ENCODE peak calls at places on chromosomes 16 and 17, in six cellular contexts. V is psoas muscle; X is hepatocyte; I is GM23248; L is effector memory CD4-positive, alpha-beta T cell; F is endodermal cell. Z is an unnamed sample.

GRCh38 chr17:80673152-80673920 is 128.7 kb downstream of the RPTOR start:
- DNase-seq in V (no peak), X (no peak), I (peak; percentile 22), L (no peak), F (peak; percentile 45), Z (no peak)

GRCh38 chr17:38728290-38728831 is 1.8 kb upstream of the CISD3 start:
- DNase-seq in V (no peak), X (no peak), I (no peak), L (peak; percentile 64), F (no peak), Z (no peak)

GRCh38 chr17:35374766-35375344 is 1.4 kb upstream of the SLFN11 start:
- DNase-seq in V (no peak), X (no peak), I (no peak), L (no peak), F (no peak), Z (no peak)

GRCh38 chr16:66227766-66228530 is 138.5 kb upstream of the CDH5 start:
- DNase-seq in V (no peak), X (no peak), I (no peak), L (no peak), F (peak; percentile 57), Z (peak; percentile 82)

GRCh38 chr17:15463363-15463762 is 4.1 kb downstream of the CDRT4 start:
- DNase-seq in V (peak; percentile 32), X (peak; percentile 44), I (peak; percentile 78), L (no peak), F (peak; percentile 67), Z (no peak)

GRCh38 chr17:40086150-40087044 is 14.0 kb downstream of the NR1D1 start:
- DNase-seq in V (peak; percentile 75), X (peak; percentile 72), I (peak; percentile 60), L (no peak), F (peak; percentile 95), Z (peak; percentile 83)

GRCh38 chr16:21116148-21116693 is 34.4 kb downstream of the DNAH3 start:
- DNase-seq in V (no peak), X (no peak), I (peak; percentile 2), L (no peak), F (peak; percentile 52), Z (no peak)

GRCh38 chr17:17246879-17247278 is 9.9 kb upstream of the FLCN start:
- DNase-seq in V (no peak), X (no peak), I (no peak), L (no peak), F (no peak), Z (no peak)

GRCh38 chr17:49972486-49973270 is 3.7 kb downstream of the DLX4 start:
- DNase-seq in V (no peak), X (no peak), I (peak; percentile 39), L (no peak), F (peak; percentile 89), Z (no peak)

GRCh38 chr16:4351880-4352279 is 759 bp upstream of the PAM16 start:
- DNase-seq in V (no peak), X (no peak), I (peak; percentile 69), L (no peak), F (no peak), Z (no peak)

GRCh38 chr16:69932691-69933392 is 18.3 kb upstream of the CLEC18A start:
- DNase-seq in V (no peak), X (no peak), I (no peak), L (no peak), F (no peak), Z (no peak)
- H3K36me3 ChIP-seq in V (no peaks in the 10 kb centered on the region), X (no peaks in the 10 kb centered on the region), I (peaks cover 10% of the 10 kb centered on the region), L (peaks cover 77% of the 10 kb centered on the region), F (peaks cover 43% of the 10 kb centered on the region), Z (peaks cover 4% of the 10 kb centered on the region)

GRCh38 chr16:11472410-11472809 is 114.3 kb downstream of the LITAF start:
- DNase-seq in V (no peak), X (no peak), I (no peak), L (no peak), F (no peak), Z (no peak)

GRCh38 chr16:11472851-11473250 is 113.9 kb downstream of the LITAF start:
- DNase-seq in V (no peak), X (no peak), I (no peak), L (no peak), F (no peak), Z (no peak)

GRCh38 chr16:11474617-11475291 is 112.0 kb downstream of the LITAF start:
- DNase-seq in V (no peak), X (peak; percentile 54), I (no peak), L (no peak), F (no peak), Z (no peak)

GRCh38 chr16:11471548-11471947 is 115.2 kb downstream of the LITAF start:
- DNase-seq in V (no peak), X (no peak), I (no peak), L (no peak), F (no peak), Z (no peak)

DNA sequence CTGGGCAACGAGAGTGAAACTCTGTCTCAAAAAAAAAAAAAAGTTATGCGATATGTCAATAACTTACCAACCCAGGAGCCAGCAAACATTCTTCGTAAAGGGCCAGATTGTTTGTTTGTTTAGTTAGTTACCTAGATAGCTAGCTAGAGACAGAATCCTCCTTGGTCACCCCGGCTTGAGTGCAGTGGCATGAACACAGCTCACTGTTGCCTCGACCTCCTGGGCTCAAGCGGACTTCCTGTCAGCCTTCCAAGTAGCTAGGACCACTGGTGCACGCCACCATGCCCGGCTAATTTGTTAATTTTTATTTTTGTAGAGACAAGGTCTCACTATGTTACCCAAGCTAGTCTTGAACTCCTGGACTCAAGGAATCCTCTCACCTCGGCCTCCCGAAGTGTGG is 113.0 kb downstream of the LITAF start:
- DNase-seq in V (no peak), X (no peak), I (no peak), L (no peak), F (no peak), Z (no peak)
- H3K36me3 ChIP-seq in V (no peaks in the 10 kb centered on the region), X (no peaks in the 10 kb centered on the region), I (no peaks in the 10 kb centered on the region), L (no peaks in the 10 kb centered on the region), F (no peaks in the 10 kb centered on the region), Z (no peaks in the 10 kb centered on the region)

GRCh38 chr17:28326114-28326513 is 7.1 kb downstream of the TMEM97 start:
- DNase-seq in V (no peak), X (peak; percentile 13), I (no peak), L (no peak), F (peak; percentile 26), Z (peak; percentile 29)

GRCh38 chr17:28330671-28331070 is 4.6 kb downstream of the IFT20 start:
- DNase-seq in V (no peak), X (no peak), I (no peak), L (no peak), F (no peak), Z (no peak)

GRCh38 chr17:28327709-28328108 is 7.6 kb downstream of the IFT20 start:
- DNase-seq in V (no peak), X (no peak), I (peak; percentile 34), L (no peak), F (peak; percentile 23), Z (no peak)

GRCh38 chr17:28327031-28327607 is 8.1 kb downstream of the TMEM97 start:
- DNase-seq in V (no peak), X (no peak), I (peak; percentile 24), L (no peak), F (peak; percentile 18), Z (no peak)

GRCh38 chr17:28328325-28328724 is 6.9 kb downstream of the IFT20 start:
- DNase-seq in V (no peak), X (no peak), I (no peak), L (no peak), F (peak; percentile 20), Z (no peak)
- H3K36me3 ChIP-seq in V (peaks cover 2% of the 10 kb centered on the region), X (no peaks in the 10 kb centered on the region), I (peaks cover 11% of the 10 kb centered on the region), L (peaks cover 28% of the 10 kb centered on the region), F (peaks cover 44% of the 10 kb centered on the region), Z (peaks cover 68% of the 10 kb centered on the region)

DNA sequence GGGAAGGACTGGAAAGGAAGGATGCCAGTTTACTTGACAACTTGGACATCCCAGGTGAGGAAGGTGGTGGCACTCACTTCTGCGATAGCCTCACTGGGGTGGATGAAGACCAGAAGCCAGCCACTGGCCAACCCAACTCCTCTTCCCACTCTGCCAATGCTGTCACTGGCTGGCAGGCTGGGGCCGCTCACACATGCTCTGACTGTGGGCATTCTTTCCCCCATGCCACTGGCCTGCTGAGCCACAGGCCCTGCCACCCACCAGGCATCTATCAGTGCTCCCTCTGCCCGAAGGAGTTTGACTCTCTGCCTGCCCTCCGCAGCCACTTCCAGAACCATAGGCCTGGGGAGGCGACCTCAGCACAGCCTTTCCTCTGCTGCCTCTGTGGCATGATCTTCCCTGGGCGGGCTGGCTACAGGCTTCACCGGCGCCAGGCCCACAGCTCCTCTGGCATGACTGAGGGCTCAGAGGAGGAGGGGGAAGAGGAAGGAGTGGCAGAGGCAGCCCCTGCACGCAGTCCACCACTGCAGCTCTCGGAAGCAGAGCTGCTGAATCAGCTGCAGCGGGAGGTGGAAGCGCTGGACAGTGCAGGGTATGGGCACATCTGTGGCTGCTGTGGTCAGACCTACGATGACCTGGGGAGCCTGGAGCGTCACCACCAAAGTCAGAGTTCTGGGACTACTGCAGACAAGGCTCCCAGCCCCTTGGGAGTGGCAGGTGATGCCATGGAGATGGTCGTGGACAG is 4.5 kb downstream of the ZNF646 start:
- DNase-seq in V (no peak), X (peak; percentile 2), I (no peak), L (no peak), F (no peak), Z (no peak)
- H3K36me3 ChIP-seq in V (peaks cover 4% of the 10 kb centered on the region), X (no peaks in the 10 kb centered on the region), I (peaks cover 2% of the 10 kb centered on the region), L (peaks cover 53% of the 10 kb centered on the region), F (peaks cover 39% of the 10 kb centered on the region), Z (peaks cover 65% of the 10 kb centered on the region)

GRCh38 chr16:47979783-47980182 is 176.0 kb downstream of the ABCC12 start:
- DNase-seq in V (no peak), X (no peak), I (no peak), L (no peak), F (no peak), Z (no peak)
- H3K36me3 ChIP-seq in V (no peaks in the 10 kb centered on the region), X (no peaks in the 10 kb centered on the region), I (no peaks in the 10 kb centered on the region), L (no peaks in the 10 kb centered on the region), F (no peaks in the 10 kb centered on the region), Z (no peaks in the 10 kb centered on the region)

GRCh38 chr17:59093145-59093701 is 13.5 kb downstream of the TRIM37 start:
- DNase-seq in V (no peak), X (no peak), I (no peak), L (no peak), F (no peak), Z (no peak)
- H3K36me3 ChIP-seq in V (no peaks in the 10 kb centered on the region), X (no peaks in the 10 kb centered on the region), I (peaks cover 10% of the 10 kb centered on the region), L (peaks cover 7% of the 10 kb centered on the region), F (peaks cover 21% of the 10 kb centered on the region), Z (peaks cover 32% of the 10 kb centered on the region)

DNA sequence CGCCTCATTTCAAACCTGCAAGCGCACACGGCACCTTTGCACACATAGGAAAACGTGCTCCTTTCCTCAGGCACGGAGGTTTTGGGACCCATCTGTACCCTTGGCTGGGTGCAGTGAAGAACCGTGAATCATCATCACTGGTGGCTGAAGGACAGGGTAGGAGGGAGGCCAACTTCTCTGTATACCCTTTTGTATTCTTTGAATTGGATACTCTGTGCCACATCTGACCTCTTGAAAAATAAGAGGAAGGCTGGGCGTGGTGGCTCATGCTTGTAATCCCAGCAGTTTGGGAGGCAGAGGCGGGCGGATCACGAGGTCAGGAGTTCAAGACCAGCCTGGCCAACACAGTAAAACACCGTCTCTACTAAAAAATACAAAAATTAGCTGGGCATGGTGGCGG is 11.7 kb downstream of the GPRC5B start:
- DNase-seq in V (no peak), X (no peak), I (no peak), L (no peak), F (no peak), Z (no peak)
- H3K36me3 ChIP-seq in V (no peaks in the 10 kb centered on the region), X (no peaks in the 10 kb centered on the region), I (no peaks in the 10 kb centered on the region), L (no peaks in the 10 kb centered on the region), F (peaks cover 41% of the 10 kb centered on the region), Z (peaks cover 7% of the 10 kb centered on the region)

DNA sequence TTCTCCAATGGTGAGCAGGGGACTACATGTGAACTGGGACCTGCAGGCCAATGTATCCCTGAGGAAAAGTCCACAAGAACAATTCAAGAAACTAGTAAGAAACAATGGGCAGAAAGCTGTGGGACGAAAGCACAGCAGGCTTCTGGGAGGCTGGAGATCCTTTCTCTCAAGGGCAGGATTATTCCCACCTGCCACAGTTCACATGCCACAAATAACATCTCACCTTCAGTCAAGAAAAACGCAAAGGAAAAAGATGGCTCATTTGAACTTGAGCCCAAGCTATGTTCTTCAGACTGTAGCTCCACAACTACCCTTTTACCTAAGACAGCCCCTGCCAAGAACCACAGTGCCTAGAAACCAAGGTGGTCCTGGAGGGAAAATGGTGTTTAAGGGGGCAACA is 13.0 kb downstream of the HAS3 start:
- DNase-seq in V (no peak), X (no peak), I (no peak), L (no peak), F (no peak), Z (no peak)
- H3K36me3 ChIP-seq in V (no peaks in the 10 kb centered on the region), X (no peaks in the 10 kb centered on the region), I (no peaks in the 10 kb centered on the region), L (peaks cover 48% of the 10 kb centered on the region), F (peaks cover 65% of the 10 kb centered on the region), Z (peaks cover 60% of the 10 kb centered on the region)